ENCODE peak calls at places on chromosomes 2 and 18, in four cellular contexts. C is Panc1, N is HCT116, I is HepG2. F is an unnamed sample.

GRCh38 chr2:73291093-73291460 is 2.3 kb downstream of the EGR4 start:
- DNase-seq in I (no peak), C (no peak), N (no peak), F (peak)

GRCh38 chr2:16253291-16253690 is 312.9 kb downstream of the MYCN start:
- DNase-seq in C (no peak), N (no peak), I (no peak), F (no peak)

GRCh38 chr2:120552800-120553471 is 182.7 kb upstream of the GLI2 start:
- DNase-seq in N (peak), C (peak), I (peak), F (peak)

GRCh38 chr2:37085731-37086147 is 1.4 kb downstream of the GPATCH11 start:
- DNase-seq in C (no peak), I (no peak), N (no peak), F (peak)

GRCh38 chr2:174750923-174751441 is 13.3 kb downstream of the CHRNA1 start:
- DNase-seq in N (no peak), I (no peak), C (no peak), F (no peak)

GRCh38 chr2:200773083-200773482 is 38.6 kb upstream of the BZW1 start:
- DNase-seq in N (no peak), C (no peak), I (no peak), F (no peak)

GRCh38 chr2:238974510-238975166 is 126.8 kb downstream of the TWIST2 start:
- DNase-seq in I (no peak), N (peak), C (peak), F (no peak)

GRCh38 chr2:208099682-208100081 is 24.6 kb downstream of the CRYGD start:
- DNase-seq in C (no peak), I (peak), N (no peak), F (no peak)

GRCh38 chr2:208306291-208306690 is 40.2 kb downstream of the PIKFYVE start:
- DNase-seq in I (no peak), C (no peak), N (no peak), F (no peak)

GRCh38 chr2:202689898-202690297 is 55.1 kb downstream of the FAM117B start:
- DNase-seq in N (no peak), C (no peak), I (no peak), F (no peak)

GRCh38 chr2:52144588-52144987 is 1112.7 kb upstream of the NRXN1 start:
- DNase-seq in N (no peak), C (no peak), I (no peak), F (no peak)

GRCh38 chr2:146544701-146545100 is 1300.1 kb upstream of the ACVR2A start:
- DNase-seq in I (no peak), N (no peak), C (no peak), F (no peak)

GRCh38 chr2:43993437-43993836 is 2.4 kb downstream of the LRPPRC start:
- DNase-seq in I (peak), C (no peak), N (no peak), F (no peak)

GRCh38 chr2:109321570-109321969 is 192.6 kb downstream of the SH3RF3 start:
- DNase-seq in N (no peak), C (no peak), I (no peak), F (no peak)

GRCh38 chr2:36485521-36485920 is 112.4 kb downstream of the FEZ2 start:
- DNase-seq in N (no peak), C (no peak), I (no peak), F (no peak)

GRCh38 chr18:79526468-79527460 is 131.0 kb downstream of the NFATC1 start:
- DNase-seq in C (no peak), N (no peak), I (no peak), F (no peak)

GRCh38 chr2:234256516-234256915 is 206.0 kb downstream of the SPP2 start:
- DNase-seq in N (no peak), I (no peak), C (no peak), F (no peak)

GRCh38 chr2:241772063-241772499 is 4.5 kb upstream of the GAL3ST2 start:
- DNase-seq in C (no peak), I (peak), N (no peak), F (no peak)

GRCh38 chr2:138177693-138178092 is 213.4 kb downstream of the HNMT start:
- DNase-seq in I (no peak), N (no peak), C (no peak), F (no peak)

GRCh38 chr2:162840598-162841246 is 2.2 kb upstream of the KCNH7 start:
- DNase-seq in N (peak), I (peak), C (no peak), F (peak)

GRCh38 chr2:128606837-128607236 is 288.2 kb upstream of the HS6ST1 start:
- DNase-seq in N (no peak), I (no peak), C (no peak), F (no peak)

GRCh38 chr2:128445533-128445900 is 126.8 kb upstream of the HS6ST1 start:
- DNase-seq in C (no peak), N (no peak), I (no peak), F (no peak)

GRCh38 chr2:215367647-215368492 is 56.0 kb downstream of the ATIC start:
- DNase-seq in I (no peak), C (no peak), N (no peak), F (no peak)

GRCh38 chr2:119645173-119645846 is 33.7 kb upstream of the TMEM177 start:
- DNase-seq in I (no peak), N (no peak), C (no peak), F (no peak)

GRCh38 chr2:406876-407275 is 119.0 kb upstream of the ALKAL2 start:
- DNase-seq in I (no peak), N (no peak), C (no peak), F (no peak)

GRCh38 chr2:101820519-101820918 is 123.0 kb downstream of the MAP4K4 start:
- DNase-seq in I (no peak), C (no peak), N (no peak), F (no peak)

GRCh38 chr2:25714740-25715139 is 41.4 kb upstream of the DTNB start:
- DNase-seq in I (no peak), N (no peak), C (no peak), F (no peak)

GRCh38 chr2:238160206-238161129 is 1.7 kb downstream of the ERFE start:
- DNase-seq in I (peak), C (no peak), N (no peak), F (peak)

GRCh38 chr2:175957845-175958244 is 44.2 kb downstream of the LNPK start:
- DNase-seq in I (no peak), N (no peak), C (no peak), F (no peak)

GRCh38 chr18:3898866-3899613 is 449.1 kb downstream of the TGIF1 start:
- DNase-seq in I (no peak), N (no peak), C (no peak), F (no peak)

GRCh38 chr2:171735991-171736710 is 48.9 kb downstream of the DYNC1I2 start:
- DNase-seq in C (no peak), N (no peak), I (peak), F (no peak)

GRCh38 chr2:240822280-240822847 is 2.3 kb upstream of the KIF1A start:
- DNase-seq in C (no peak), I (no peak), N (no peak), F (no peak)

GRCh38 chr2:126717928-126718327 is 62.0 kb downstream of the GYPC start:
- DNase-seq in N (no peak), I (no peak), C (no peak), F (no peak)
- TF ChIP-seq TCF7L2 in N (no peak), I (no peak), C (no peak), F (no peak)

GRCh38 chr2:122358729-122359128 is 603.3 kb downstream of the TSN start:
- DNase-seq in N (no peak), I (no peak), C (no peak), F (no peak)
- TF ChIP-seq TCF7L2 in N (no peak), I (no peak), C (no peak), F (no peak)

GRCh38 chr2:20456049-20456665 is 9.3 kb downstream of the RHOB start:
- DNase-seq in N (no peak), C (no peak), I (no peak), F (no peak)

GRCh38 chr2:20457661-20458630 is 11.1 kb downstream of the RHOB start:
- DNase-seq in C (no peak), I (no peak), N (no peak), F (no peak)

GRCh38 chr2:20455076-20455587 is 8.3 kb downstream of the RHOB start:
- DNase-seq in N (no peak), C (no peak), I (no peak), F (no peak)

GRCh38 chr2:20454036-20454981 is 7.4 kb downstream of the RHOB start:
- DNase-seq in I (no peak), N (no peak), C (no peak), F (no peak)

GRCh38 chr2:20457027-20457426 is 10.2 kb downstream of the RHOB start:
- DNase-seq in I (no peak), N (no peak), C (no peak), F (no peak)
- TF ChIP-seq TCF7L2 in I (no peak), N (no peak), C (no peak), F (no peak)

DNA sequence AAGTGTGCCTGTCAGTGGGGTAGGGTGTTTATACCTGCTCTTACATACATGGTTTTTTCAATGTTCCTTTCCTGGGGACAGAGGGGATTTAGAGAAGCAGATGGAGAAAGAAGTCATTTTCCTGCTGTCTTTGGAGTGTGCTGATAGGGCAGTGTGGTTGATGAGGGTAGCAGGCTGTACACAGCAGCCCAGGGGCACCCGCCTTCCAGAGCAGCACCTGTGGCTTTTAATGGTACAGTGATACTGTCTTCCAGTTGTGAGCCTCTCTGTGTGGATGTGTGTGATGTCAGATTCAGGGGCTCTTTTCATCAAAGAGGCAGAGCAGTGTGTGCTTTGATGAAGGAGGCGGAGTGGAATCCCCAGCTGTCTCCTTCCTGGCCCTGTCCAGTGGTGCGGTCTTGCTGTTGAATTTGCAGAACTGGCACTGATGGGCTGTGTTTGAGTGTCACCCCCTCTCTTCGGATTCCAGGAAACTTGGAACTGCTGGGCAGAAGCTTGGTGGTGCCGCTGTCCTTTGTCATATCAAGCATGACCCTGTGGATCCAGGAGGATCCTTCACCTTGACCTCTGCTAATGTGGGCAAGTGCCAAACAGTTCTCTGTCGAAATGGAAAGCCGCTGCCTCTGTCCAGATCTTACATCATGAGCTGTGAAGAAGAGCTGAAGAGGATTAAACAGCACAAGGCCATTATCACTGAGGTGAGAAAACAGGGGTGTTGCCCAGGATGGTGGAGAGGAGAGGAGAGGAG is 259.8 kb downstream of the PHLPP1 start:
- DNase-seq in I (no peak), C (no peak), N (no peak), F (no peak)
- TF ChIP-seq TCF7L2 in I (no peak), C (no peak), N (no peak), F (no peak)

GRCh38 chr2:149363953-149364352 is 33.6 kb downstream of the LYPD6 start:
- DNase-seq in C (no peak), N (no peak), I (no peak), F (no peak)
- TF ChIP-seq TCF7L2 in C (no peak), N (no peak), I (no peak), F (no peak)

GRCh38 chr18:46718501-46719341 is 38.1 kb downstream of the ST8SIA5 start:
- DNase-seq in N (no peak), C (peak), I (no peak), F (no peak)
- TF ChIP-seq TCF7L2 in N (no peak), C (no peak), I (no peak), F (no peak)

GRCh38 chr2:39215545-39215944 is 28.2 kb downstream of the CDKL4 start:
- DNase-seq in N (no peak), C (no peak), I (no peak), F (no peak)

GRCh38 chr2:39216495-39217191 is 27.1 kb downstream of the CDKL4 start:
- DNase-seq in I (peak), C (no peak), N (no peak), F (no peak)

GRCh38 chr2:39220136-39220535 is 23.6 kb downstream of the CDKL4 start:
- DNase-seq in C (no peak), N (no peak), I (no peak), F (no peak)

GRCh38 chr2:39217192-39217550 is 26.6 kb downstream of the CDKL4 start:
- DNase-seq in C (no peak), I (no peak), N (no peak), F (no peak)

DNA sequence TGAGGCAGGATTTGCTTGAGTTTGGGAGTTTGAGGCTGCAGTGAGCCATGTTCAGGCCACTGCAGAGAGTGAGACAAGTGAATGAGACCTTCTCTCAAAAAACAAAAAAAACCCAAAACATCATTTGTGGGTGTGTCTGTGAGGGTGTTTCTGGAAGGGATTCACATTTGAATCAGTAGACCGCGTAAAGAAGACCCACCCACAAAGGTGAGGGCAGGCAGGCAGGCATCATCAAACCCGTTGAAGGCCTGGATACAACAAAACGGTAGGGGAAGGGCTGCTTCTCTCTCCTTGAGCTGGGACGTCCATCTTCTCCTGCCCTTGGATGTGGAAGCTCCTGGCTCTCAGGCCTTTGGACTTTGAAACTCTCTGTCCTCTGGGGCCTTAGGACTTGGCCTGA is 25.4 kb downstream of the CDKL4 start:
- DNase-seq in N (no peak), C (no peak), I (no peak), F (no peak)
- TF ChIP-seq TCF7L2 in N (no peak), C (no peak), I (no peak), F (no peak)